ENCODE peak calls at places on chromosome 3, in ten cellular contexts. B is activated T-cell treated with anti-CD3 and anti-CD28 coated beads, Interleukin-2, amount 50 U/mL, for 72 hours; Y is activated CD4-positive, alpha-beta T cell treated with anti-CD3 and anti-CD28 coated beads for 36 hours; L is NCI-H2081; O is astrocyte; A is HFFc6; Z is SW 1271; E is activated T-helper 1 cell treated with anti-CD3 and anti-CD28 coated beads, Interleukin-2, amount 50 U/mL, for 16 hours; S is GM13976; K is NAMALWA. U is an unnamed sample.

GRCh38 chr3:183548262-183548769 is 7.2 kb downstream of the KLHL6 start:
- DNase-seq in B (no peak), K (no peak), Z (no peak), S (no peak), E (no peak), L (no peak), O (peak), Y (no peak), A (peak), U (no peak)

GRCh38 chr3:100033814-100034490 is 80.3 kb downstream of the FILIP1L start:
- DNase-seq in O (peak), B (no peak), Z (no peak), K (no peak), L (no peak), E (no peak), S (no peak), A (no peak), Y (no peak), U (no peak)

GRCh38 chr3:116340680-116341216 is 104.5 kb downstream of the LSAMP start:
- DNase-seq in Y (no peak), E (no peak), S (no peak), A (no peak), K (no peak), L (no peak), B (no peak), Z (no peak), O (peak), U (no peak)

GRCh38 chr3:147651107-147651506 is 241.9 kb downstream of the ZIC1 start:
- DNase-seq in S (no peak), Z (no peak), A (no peak), Y (no peak), B (no peak), K (no peak), L (no peak), E (no peak), O (peak), U (no peak)

GRCh38 chr3:108119398-108120109 is 28.7 kb upstream of the CD47 start:
- DNase-seq in Y (no peak), K (no peak), E (no peak), A (no peak), B (no peak), L (no peak), Z (no peak), S (no peak), O (no peak), U (no peak)

GRCh38 chr3:175940881-175941280 is 1081.7 kb downstream of the NAALADL2 start:
- DNase-seq in O (no peak), L (peak), S (peak), A (no peak), B (no peak), K (peak), Y (no peak), Z (no peak), E (no peak), U (no peak)

GRCh38 chr3:75001330-75001729 is 386.9 kb upstream of the CNTN3 start:
- DNase-seq in O (no peak), K (peak), Y (no peak), S (peak), E (no peak), A (no peak), Z (no peak), L (no peak), B (no peak), U (no peak)

GRCh38 chr3:32888739-32889138 is 62.7 kb upstream of the CCR4 start:
- DNase-seq in Z (no peak), B (no peak), A (no peak), K (no peak), L (no peak), O (no peak), S (peak), Y (no peak), E (no peak), U (no peak)

GRCh38 chr3:179015551-179016020 is 56.0 kb downstream of the ZMAT3 start:
- DNase-seq in A (peak), Z (peak), Y (peak), B (peak), L (peak), E (peak), O (peak), K (peak), S (peak), U (peak)

GRCh38 chr3:188043891-188044290 is 110.1 kb upstream of the LPP start:
- DNase-seq in S (no peak), L (no peak), Z (no peak), E (no peak), B (peak), K (no peak), A (no peak), O (no peak), Y (no peak), U (no peak)

GRCh38 chr3:60445416-60445815 is 805.8 kb downstream of the FHIT start:
- DNase-seq in O (no peak), B (no peak), S (no peak), L (no peak), K (no peak), Y (no peak), Z (no peak), E (no peak), A (no peak), U (no peak)

GRCh38 chr3:159586587-159587202 is 401.9 kb upstream of the IL12A start:
- DNase-seq in L (peak), K (peak), B (no peak), O (peak), Y (no peak), Z (peak), E (no peak), S (no peak), A (peak), U (no peak)

GRCh38 chr3:148646126-148646660 is 51.5 kb upstream of the AGTR1 start:
- DNase-seq in K (no peak), Z (no peak), S (no peak), Y (no peak), B (no peak), L (no peak), E (no peak), A (peak), O (peak), U (no peak)

GRCh38 chr3:104005815-104006214 is 1360.9 kb upstream of the ALCAM start:
- DNase-seq in Y (no peak), K (no peak), B (no peak), E (no peak), Z (no peak), O (peak), A (no peak), L (no peak), S (no peak), U (no peak)

GRCh38 chr3:50502225-50502583 is 1.2 kb downstream of the CACNA2D2 start:
- DNase-seq in K (no peak), Y (no peak), O (no peak), A (no peak), E (no peak), B (no peak), S (no peak), L (no peak), Z (no peak), U (no peak)

U was measured in stimulated activated CD4-positive, alpha-beta T cell treated with anti-CD3 and anti-CD28 coated beads, Interleukin-4, amount 100 ng/mL, for 24 hours.